ENCODE peak calls at places on chromosome 13, in four cellular contexts. V is HepG2, I is GM12878, W is H1. H is an unnamed sample.

GRCh38 chr13:61600360-61601033 is 184.8 kb upstream of the PCDH20 start:
- DNase-seq in V (no peak), I (no peak), W (no peak), H (no peak)

GRCh38 chr13:49351871-49352270 is 92.0 kb downstream of the CAB39L start:
- DNase-seq in V (no peak), I (no peak), W (no peak), H (no peak)

GRCh38 chr13:85985791-85986190 is 186.6 kb upstream of the SLITRK6 start:
- DNase-seq in V (no peak), I (no peak), W (no peak), H (no peak)

GRCh38 chr13:36395280-36395679 is 37.0 kb upstream of the CCNA1 start:
- DNase-seq in V (peak), I (no peak), W (no peak), H (no peak)

GRCh38 chr13:90171649-90172048 is 1175.8 kb upstream of the MIR17HG start:
- DNase-seq in V (no peak), I (no peak), W (no peak), H (no peak)

GRCh38 chr13:106433066-106433465 is 102.4 kb downstream of the EFNB2 start:
- DNase-seq in V (no peak), I (no peak), W (no peak), H (no peak)

GRCh38 chr13:90302113-90302512 is 1045.4 kb upstream of the MIR17HG start:
- DNase-seq in V (no peak), I (no peak), W (no peak), H (no peak)

GRCh38 chr13:75372517-75372916 is 109.5 kb downstream of the TBC1D4 start:
- DNase-seq in V (peak), I (no peak), W (no peak), H (peak)

GRCh38 chr13:35990196-35990595 is 141.0 kb downstream of the DCLK1 start:
- DNase-seq in V (no peak), I (no peak), W (peak), H (no peak)

GRCh38 chr13:97477824-97478223 is 43.9 kb downstream of the RAP2A start:
- DNase-seq in V (no peak), I (no peak), W (no peak), H (no peak)

GRCh38 chr13:112465251-112466131 is 89.3 kb downstream of the SPACA7 start:
- DNase-seq in V (no peak), I (no peak), W (peak), H (no peak)

GRCh38 chr13:105928048-105928447 is 607.4 kb downstream of the EFNB2 start:
- DNase-seq in V (no peak), I (no peak), W (no peak), H (no peak)

GRCh38 chr13:101739382-101740178 is 287.1 kb downstream of the ITGBL1 start:
- DNase-seq in V (peak), I (peak), W (no peak), H (no peak)

GRCh38 chr13:25292301-25292700 is 5.0 kb upstream of the MTMR6 start:
- DNase-seq in V (no peak), I (no peak), W (no peak), H (no peak)

GRCh38 chr13:72195044-72195704 is 328.2 kb upstream of the DACH1 start:
- DNase-seq in V (no peak), I (no peak), W (no peak), H (no peak)

GRCh38 chr13:73677041-73677589 is 457.1 kb downstream of the KLF12 start:
- DNase-seq in V (no peak), I (no peak), W (no peak), H (no peak)

GRCh38 chr13:69551193-69551592 is 556.4 kb upstream of the ATXN8OS start:
- DNase-seq in V (no peak), I (no peak), W (no peak), H (no peak)

GRCh38 chr13:27338816-27339215 is 68.2 kb downstream of the RASL11A start:
- DNase-seq in V (peak), I (no peak), W (no peak), H (peak)

GRCh38 chr13:38636756-38637155 is 50.1 kb upstream of the FREM2 start:
- DNase-seq in V (no peak), I (no peak), W (no peak), H (no peak)

GRCh38 chr13:23570099-23570926 is at the start of gene TNFRSF19:
- DNase-seq in V (peak), I (no peak), W (no peak), H (no peak)

GRCh38 chr13:48675247-48675646 is 21.5 kb downstream of the CYSLTR2 start:
- DNase-seq in V (no peak), I (no peak), W (no peak), H (no peak)

GRCh38 chr13:29522044-29522685 is 73.3 kb downstream of the SLC7A1 start:
- DNase-seq in V (no peak), I (no peak), W (no peak), H (no peak)

GRCh38 chr13:36675213-36675536 is 1.4 kb downstream of the SERTM1 start:
- DNase-seq in V (no peak), I (no peak), W (peak), H (no peak)

GRCh38 chr13:65783383-65783782 is 1446.8 kb downstream of the PCDH9 start:
- DNase-seq in V (no peak), I (no peak), W (no peak), H (no peak)

GRCh38 chr13:110963554-110963970 is 48.7 kb upstream of the ANKRD10 start:
- DNase-seq in V (no peak), I (no peak), W (no peak), H (no peak)

GRCh38 chr13:114203536-114203935 is 24.5 kb downstream of the CFAP97D2 start:
- DNase-seq in V (no peak), I (no peak), W (no peak), H (no peak)

GRCh38 chr13:99288069-99288468 is 19.1 kb downstream of the GPR183 start:
- DNase-seq in V (no peak), I (peak), W (no peak), H (no peak)

GRCh38 chr13:112213467-112214245 is 146.7 kb downstream of the SOX1 start:
- DNase-seq in V (peak), I (no peak), W (no peak), H (no peak)

GRCh38 chr13:48496796-48497195 is 36.1 kb downstream of the RCBTB2 start:
- DNase-seq in V (no peak), I (no peak), W (no peak), H (no peak)

GRCh38 chr13:113207890-113208423 is 512 bp downstream of the PCID2 start:
- DNase-seq in V (peak), I (no peak), W (peak), H (no peak)

GRCh38 chr13:39379118-39379517 is 223.9 kb downstream of the LHFPL6 start:
- DNase-seq in V (no peak), I (peak), W (no peak), H (no peak)

GRCh38 chr13:113854238-113855011 is 9.5 kb downstream of the GAS6 start:
- DNase-seq in V (no peak), I (no peak), W (peak), H (no peak)

GRCh38 chr13:94708031-94708571 is 4.2 kb downstream of the SOX21 start:
- DNase-seq in V (no peak), I (no peak), W (peak), H (no peak)

GRCh38 chr13:50889317-50889716 is 20.3 kb upstream of the RNASEH2B start:
- DNase-seq in V (no peak), I (no peak), W (no peak), H (no peak)
- TF ChIP-seq YY1 in V (no peak), I (no peak), W (no peak), H (no peak)

GRCh38 chr13:28485097-28485496 is 9.8 kb downstream of the FLT1 start:
- DNase-seq in V (no peak), I (no peak), W (no peak), H (no peak)
- TF ChIP-seq SUZ12 in V (no peak), I (no peak), W (no peak), H (no peak)

DNA sequence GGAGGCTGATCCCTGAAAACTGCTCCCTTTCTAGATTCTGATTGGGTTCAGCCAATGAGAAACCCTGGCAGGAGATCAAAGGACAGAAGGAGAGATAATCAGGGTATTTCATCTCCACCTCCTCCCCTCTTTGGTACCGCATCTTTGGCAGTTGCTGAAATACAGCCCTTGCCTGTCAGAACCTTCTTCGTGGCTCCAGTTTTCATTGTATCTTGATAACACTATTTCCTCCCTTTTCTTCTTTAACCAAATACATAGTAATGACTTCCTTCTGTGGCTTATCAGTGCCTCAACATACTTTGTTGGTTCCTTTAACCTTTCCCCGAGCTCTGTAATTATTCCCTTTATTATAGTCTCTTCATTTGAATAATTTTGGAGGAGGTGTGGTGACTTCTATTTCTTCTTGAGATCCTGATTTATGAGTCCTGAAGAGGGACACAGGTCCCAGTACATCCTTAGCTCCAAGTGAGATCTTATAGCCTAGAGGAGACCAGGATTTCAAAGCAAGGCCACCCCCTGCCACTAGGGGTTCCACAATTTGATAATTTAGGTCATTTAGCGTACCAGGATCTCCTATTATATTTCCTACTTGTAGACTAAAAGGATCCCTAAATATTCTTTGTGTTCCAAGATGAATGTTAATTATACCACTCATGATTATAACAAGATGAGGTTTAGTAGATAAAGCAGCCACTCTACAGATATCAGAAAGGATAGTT is 98.0 kb downstream of the EDNRB start:
- DNase-seq in V (no peak), I (no peak), W (no peak), H (no peak)
- H3K9ac ChIP-seq in V (no peak), I (no peak), W (no peak), H (no peak)

GRCh38 chr13:45865414-45865813 is 13.9 kb upstream of the SIAH3 start:
- DNase-seq in V (no peak), I (no peak), W (no peak), H (no peak)

GRCh38 chr13:45859682-45860081 is 8.1 kb upstream of the SIAH3 start:
- DNase-seq in V (no peak), I (no peak), W (no peak), H (no peak)

GRCh38 chr13:45860240-45860639 is 8.7 kb upstream of the SIAH3 start:
- DNase-seq in V (no peak), I (no peak), W (no peak), H (no peak)

GRCh38 chr13:45863716-45864590 is 12.4 kb upstream of the SIAH3 start:
- DNase-seq in V (no peak), I (no peak), W (no peak), H (no peak)

DNA sequence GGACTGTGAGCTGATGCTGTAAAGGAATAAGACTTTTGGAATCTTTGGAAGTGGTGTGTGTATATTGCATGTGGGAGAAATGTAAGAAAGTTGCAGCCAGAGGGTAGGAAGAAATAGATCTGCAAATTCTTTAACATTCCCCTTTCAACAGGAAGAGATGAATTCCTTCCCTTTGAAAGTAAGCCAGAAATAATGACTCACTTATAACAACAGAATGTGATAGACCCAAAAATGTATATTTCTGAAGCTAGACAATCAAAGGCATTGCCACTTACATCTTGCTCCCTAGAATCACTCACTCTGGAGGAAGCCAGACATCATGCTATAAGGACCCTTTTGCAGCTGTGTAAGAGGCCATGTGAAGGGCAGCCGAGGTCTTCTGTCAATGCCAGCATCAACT is 9.8 kb upstream of the SIAH3 start:
- DNase-seq in V (no peak), I (no peak), W (no peak), H (no peak)
- TF ChIP-seq YY1 in V (no peak), I (no peak), W (no peak), H (no peak)

DNA sequence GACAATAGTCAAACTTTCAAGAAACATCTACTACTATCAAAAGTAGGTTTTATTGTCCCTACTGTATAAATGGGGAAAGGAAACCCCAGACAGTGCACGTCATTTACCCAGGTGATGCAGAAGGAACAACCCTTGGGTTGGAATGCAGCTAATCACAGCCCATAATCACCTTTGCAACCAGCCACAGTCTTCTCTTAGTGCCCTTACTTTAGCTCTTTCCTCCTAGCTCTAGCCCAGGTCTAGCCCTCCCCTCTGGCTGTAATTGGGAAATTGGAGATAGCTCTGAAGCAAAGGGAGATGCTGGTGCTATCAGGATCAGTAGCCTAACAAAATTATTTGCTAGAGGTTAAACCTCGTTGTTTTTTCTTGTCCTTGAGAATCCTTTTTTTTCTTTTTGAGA is 25.5 kb upstream of the TSC22D1 start:
- DNase-seq in V (no peak), I (no peak), W (no peak), H (no peak)
- TF ChIP-seq SUZ12 in V (no peak), I (no peak), W (no peak), H (no peak)

GRCh38 chr13:42101821-42102580 is 53.6 kb downstream of the DGKH start:
- DNase-seq in V (no peak), I (no peak), W (no peak), H (no peak)
- H3K9ac ChIP-seq in V (no peak), I (no peak), W (no peak), H (no peak)